ENCODE peak calls at places on chromosomes 7 and 10, in ten cellular contexts. One of them, this sample, is unnamed.

GRCh38 chr7:106592282-106593027 is 68.5 kb downstream of the CCDC71L start:
- DNase-seq in astrocyte: no peak
- DNase-seq in PC-3: no peak
- DNase-seq in neural progenitor cell: no peak
- DNase-seq in hepatocyte: no peak
- DNase-seq in PC-9: no peak
- DNase-seq in GM23248: no peak
- DNase-seq in fibroblast of lung: no peak
- DNase-seq in DND-41: no peak
- DNase-seq in HCT116: no peak
- DNase-seq in this sample: peak; percentile 32

GRCh38 chr7:103076767-103077166 is 1.8 kb downstream of the ARMC10 start:
- DNase-seq in astrocyte: no peak
- DNase-seq in PC-3: no peak
- DNase-seq in neural progenitor cell: no peak
- DNase-seq in hepatocyte: no peak
- DNase-seq in PC-9: no peak
- DNase-seq in GM23248: no peak
- DNase-seq in fibroblast of lung: no peak
- DNase-seq in DND-41: no peak
- DNase-seq in HCT116: no peak
- DNase-seq in this sample: no peak

GRCh38 chr7:139949629-139950028 is 113.1 kb downstream of the PARP12 start:
- DNase-seq in astrocyte: peak; percentile 29
- DNase-seq in PC-3: peak; percentile 55
- DNase-seq in neural progenitor cell: no peak
- DNase-seq in hepatocyte: no peak
- DNase-seq in PC-9: no peak
- DNase-seq in GM23248: no peak
- DNase-seq in fibroblast of lung: peak; percentile 38
- DNase-seq in DND-41: no peak
- DNase-seq in HCT116: no peak
- DNase-seq in this sample: no peak

GRCh38 chr7:36865019-36865418 is 140.7 kb upstream of the AOAH start:
- DNase-seq in astrocyte: peak; percentile 72
- DNase-seq in PC-3: no peak
- DNase-seq in neural progenitor cell: no peak
- DNase-seq in hepatocyte: no peak
- DNase-seq in PC-9: no peak
- DNase-seq in GM23248: no peak
- DNase-seq in fibroblast of lung: peak; percentile 75
- DNase-seq in DND-41: no peak
- DNase-seq in HCT116: no peak
- DNase-seq in this sample: no peak

GRCh38 chr7:17357952-17358351 is 59.5 kb downstream of the AHR start:
- DNase-seq in astrocyte: peak; percentile 45
- DNase-seq in PC-3: no peak
- DNase-seq in neural progenitor cell: no peak
- DNase-seq in hepatocyte: no peak
- DNase-seq in PC-9: no peak
- DNase-seq in GM23248: no peak
- DNase-seq in fibroblast of lung: peak; percentile 58
- DNase-seq in DND-41: no peak
- DNase-seq in HCT116: no peak
- DNase-seq in this sample: no peak

GRCh38 chr7:39527296-39527695 is 38.9 kb upstream of the YAE1 start:
- DNase-seq in astrocyte: no peak
- DNase-seq in PC-3: no peak
- DNase-seq in neural progenitor cell: no peak
- DNase-seq in hepatocyte: no peak
- DNase-seq in PC-9: no peak
- DNase-seq in GM23248: peak; percentile 11
- DNase-seq in fibroblast of lung: no peak
- DNase-seq in DND-41: no peak
- DNase-seq in HCT116: no peak
- DNase-seq in this sample: no peak

GRCh38 chr7:83738436-83738835 is 89.5 kb upstream of the SEMA3E start:
- DNase-seq in astrocyte: no peak
- DNase-seq in PC-3: no peak
- DNase-seq in neural progenitor cell: peak; percentile 32
- DNase-seq in hepatocyte: no peak
- DNase-seq in PC-9: no peak
- DNase-seq in GM23248: no peak
- DNase-seq in fibroblast of lung: no peak
- DNase-seq in DND-41: no peak
- DNase-seq in HCT116: no peak
- DNase-seq in this sample: no peak

GRCh38 chr10:62016477-62017140 is 115.1 kb downstream of the ARID5B start:
- DNase-seq in astrocyte: peak; percentile 67
- DNase-seq in PC-3: no peak
- DNase-seq in neural progenitor cell: no peak
- DNase-seq in hepatocyte: no peak
- DNase-seq in PC-9: no peak
- DNase-seq in GM23248: peak; percentile 52
- DNase-seq in fibroblast of lung: peak; percentile 69
- DNase-seq in DND-41: no peak
- DNase-seq in HCT116: no peak
- DNase-seq in this sample: no peak

GRCh38 chr10:25498645-25499044 is 323.8 kb downstream of the GPR158 start:
- DNase-seq in astrocyte: no peak
- DNase-seq in PC-3: no peak
- DNase-seq in neural progenitor cell: no peak
- DNase-seq in hepatocyte: no peak
- DNase-seq in PC-9: peak; percentile 54
- DNase-seq in GM23248: no peak
- DNase-seq in fibroblast of lung: no peak
- DNase-seq in DND-41: no peak
- DNase-seq in HCT116: no peak
- DNase-seq in this sample: no peak

GRCh38 chr10:132544744-132545658 is 7.4 kb downstream of the INPP5A start:
- DNase-seq in astrocyte: no peak
- DNase-seq in PC-3: no peak
- DNase-seq in neural progenitor cell: no peak
- DNase-seq in hepatocyte: no peak
- DNase-seq in PC-9: no peak
- DNase-seq in GM23248: peak; percentile 33
- DNase-seq in fibroblast of lung: no peak
- DNase-seq in DND-41: peak; percentile 55
- DNase-seq in HCT116: no peak
- DNase-seq in this sample: no peak

GRCh38 chr7:74479066-74479781 is 25.5 kb downstream of the GTF2IRD1 start:
- DNase-seq in astrocyte: peak; percentile 48
- DNase-seq in PC-3: peak; percentile 18
- DNase-seq in neural progenitor cell: no peak
- DNase-seq in hepatocyte: no peak
- DNase-seq in PC-9: peak; percentile 47
- DNase-seq in GM23248: peak; percentile 59
- DNase-seq in fibroblast of lung: peak; percentile 61
- DNase-seq in DND-41: no peak
- DNase-seq in HCT116: no peak
- DNase-seq in this sample: no peak

GRCh38 chr10:13882112-13882711 is 295.4 kb downstream of the PRPF18 start:
- DNase-seq in astrocyte: peak; percentile 99
- DNase-seq in PC-3: peak; percentile 91
- DNase-seq in neural progenitor cell: peak; percentile 81
- DNase-seq in hepatocyte: no peak
- DNase-seq in PC-9: peak; percentile 82
- DNase-seq in GM23248: peak; percentile 93
- DNase-seq in fibroblast of lung: peak; percentile 99
- DNase-seq in DND-41: no peak
- DNase-seq in HCT116: no peak
- DNase-seq in this sample: no peak

GRCh38 chr7:87219545-87220025 is at the start of gene TMEM243:
- DNase-seq in astrocyte: peak; percentile 65
- DNase-seq in PC-3: peak; percentile 54
- DNase-seq in neural progenitor cell: peak; percentile 67
- DNase-seq in hepatocyte: peak; percentile 83
- DNase-seq in PC-9: peak; percentile 64
- DNase-seq in GM23248: peak; percentile 89
- DNase-seq in fibroblast of lung: peak; percentile 79
- DNase-seq in DND-41: peak; percentile 86
- DNase-seq in HCT116: no peak
- DNase-seq in this sample: peak; percentile 88

GRCh38 chr10:80471715-80472233 is 17.7 kb downstream of the TSPAN14 start:
- DNase-seq in astrocyte: no peak
- DNase-seq in PC-3: no peak
- DNase-seq in neural progenitor cell: no peak
- DNase-seq in hepatocyte: no peak
- DNase-seq in PC-9: peak; percentile 97
- DNase-seq in GM23248: no peak
- DNase-seq in fibroblast of lung: no peak
- DNase-seq in DND-41: no peak
- DNase-seq in HCT116: peak; percentile 56
- DNase-seq in this sample: no peak

GRCh38 chr10:5812283-5813090 is 747 bp downstream of the GDI2 start:
- DNase-seq in astrocyte: no peak
- DNase-seq in PC-3: no peak
- DNase-seq in neural progenitor cell: peak; percentile 75
- DNase-seq in hepatocyte: peak; percentile 63
- DNase-seq in PC-9: peak; percentile 35
- DNase-seq in GM23248: peak; percentile 61
- DNase-seq in fibroblast of lung: peak; percentile 9
- DNase-seq in DND-41: peak; percentile 47
- DNase-seq in HCT116: no peak
- DNase-seq in this sample: peak; percentile 44

DNA sequence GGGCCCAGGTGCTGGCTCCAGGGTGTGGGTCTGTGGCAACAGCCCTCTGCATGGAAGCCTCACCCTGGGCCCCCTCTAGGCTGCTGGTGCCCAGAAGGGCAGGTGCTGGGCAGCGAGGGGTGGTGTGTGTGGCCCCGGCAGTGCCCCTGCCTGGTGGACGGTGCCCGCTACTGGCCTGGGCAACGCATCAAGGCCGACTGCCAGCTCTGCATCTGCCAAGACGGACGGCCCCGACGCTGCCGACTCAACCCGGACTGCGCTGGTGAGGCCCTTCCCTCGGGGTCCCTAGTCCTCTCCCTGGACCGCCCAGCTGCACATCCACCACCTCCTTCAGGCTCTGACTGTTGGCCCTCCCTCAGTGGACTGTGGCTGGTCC is 18.8 kb upstream of the ZNF467 start:
- DNase-seq in astrocyte: no peak
- DNase-seq in PC-3: no peak
- DNase-seq in neural progenitor cell: no peak
- DNase-seq in hepatocyte: no peak
- DNase-seq in PC-9: no peak
- DNase-seq in GM23248: no peak
- DNase-seq in fibroblast of lung: no peak
- DNase-seq in DND-41: no peak
- DNase-seq in HCT116: no peak
- DNase-seq in this sample: no peak
- TF ChIP-seq EZH2 in astrocyte: no peak
- TF ChIP-seq EZH2 in PC-3: no peak
- TF ChIP-seq EZH2 in neural progenitor cell: no peak
- TF ChIP-seq EZH2 in hepatocyte: no peak
- TF ChIP-seq EZH2 in PC-9: no peak
- TF ChIP-seq EZH2 in GM23248: no peak
- TF ChIP-seq EZH2 in fibroblast of lung: no peak
- TF ChIP-seq EZH2 in DND-41: no peak
- TF ChIP-seq EZH2 in HCT116: no peak
- TF ChIP-seq EZH2 in this sample: no peak

DNA sequence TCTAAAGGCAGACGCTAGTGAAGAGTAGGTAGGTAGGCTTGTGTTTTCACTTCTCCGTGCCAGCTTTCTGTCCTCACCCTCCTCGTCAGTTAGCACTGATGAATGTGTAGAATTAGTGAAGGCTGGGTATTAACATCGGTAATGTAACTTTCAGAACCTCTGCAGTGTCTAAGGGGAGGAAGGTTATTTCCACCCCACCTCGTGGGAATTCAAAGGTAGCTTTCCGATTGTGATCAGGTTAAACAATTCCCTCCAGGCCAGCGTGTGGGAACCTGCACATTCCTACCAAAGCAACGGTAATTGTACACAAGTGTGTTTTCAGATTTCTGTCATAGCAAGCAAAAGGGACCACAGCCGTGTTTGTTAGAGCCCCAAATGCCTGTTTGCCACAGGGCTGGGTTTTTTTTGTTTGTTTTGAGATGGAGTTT is 405.0 kb upstream of the GALNT17 start:
- DNase-seq in astrocyte: no peak
- DNase-seq in PC-3: no peak
- DNase-seq in neural progenitor cell: no peak
- DNase-seq in hepatocyte: no peak
- DNase-seq in PC-9: no peak
- DNase-seq in GM23248: no peak
- DNase-seq in fibroblast of lung: no peak
- DNase-seq in DND-41: no peak
- DNase-seq in HCT116: no peak
- DNase-seq in this sample: no peak
- H4K20me1 ChIP-seq in astrocyte: peaks cover 65% of the 10 kb centered on the region
- H4K20me1 ChIP-seq in PC-3: no peaks in the 10 kb centered on the region
- H4K20me1 ChIP-seq in neural progenitor cell: peaks cover 91% of the 10 kb centered on the region
- H4K20me1 ChIP-seq in hepatocyte: peaks cover 59% of the 10 kb centered on the region
- H4K20me1 ChIP-seq in PC-9: no peaks in the 10 kb centered on the region
- H4K20me1 ChIP-seq in GM23248: no peaks in the 10 kb centered on the region
- H4K20me1 ChIP-seq in fibroblast of lung: no peaks in the 10 kb centered on the region
- H4K20me1 ChIP-seq in DND-41: peaks cover 65% of the 10 kb centered on the region
- H4K20me1 ChIP-seq in HCT116: no peaks in the 10 kb centered on the region
- H4K20me1 ChIP-seq in this sample: no peaks in the 10 kb centered on the region

DNA sequence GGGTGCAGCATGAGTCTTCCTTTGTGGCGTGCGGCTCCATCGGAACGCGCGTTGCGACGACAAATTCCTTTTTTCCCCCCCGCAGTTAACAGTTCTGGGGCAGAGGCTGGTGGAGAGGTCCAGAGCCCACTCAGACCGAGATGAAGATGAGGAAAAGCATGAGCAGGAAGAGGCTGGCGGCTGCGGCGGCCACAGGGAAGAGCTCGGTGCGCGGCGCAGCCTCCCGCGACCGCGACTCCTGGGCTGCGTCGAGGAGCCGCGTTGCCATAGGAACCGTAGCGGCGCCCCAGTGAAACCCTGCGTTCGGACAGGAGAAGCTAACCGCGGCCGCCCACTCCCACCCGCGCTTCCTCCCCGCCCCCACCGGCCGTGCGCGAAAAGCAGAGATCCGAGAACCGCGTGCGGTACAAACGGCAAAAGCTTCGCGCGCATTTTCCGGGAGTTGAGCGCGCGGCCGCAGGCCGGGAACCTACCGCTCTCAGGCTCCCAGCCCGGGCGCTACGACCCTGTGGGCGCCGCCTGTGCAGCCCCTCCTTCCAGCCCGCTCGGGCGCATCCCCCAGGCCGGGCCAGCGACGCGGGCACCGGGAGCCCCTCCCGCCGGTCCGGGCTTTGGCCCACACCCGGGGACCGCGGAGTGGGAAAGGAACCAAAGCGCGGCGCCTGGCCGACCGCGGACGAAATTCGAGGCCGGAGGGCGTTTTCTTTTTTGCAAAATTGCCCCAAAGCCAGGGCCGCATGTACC is 130.7 kb downstream of the SPAG6 start:
- DNase-seq in astrocyte: no peak
- DNase-seq in PC-3: no peak
- DNase-seq in neural progenitor cell: peak; percentile 82
- DNase-seq in hepatocyte: peak; percentile 28
- DNase-seq in PC-9: no peak
- DNase-seq in GM23248: peak; percentile 47
- DNase-seq in fibroblast of lung: no peak
- DNase-seq in DND-41: no peak
- DNase-seq in HCT116: no peak
- DNase-seq in this sample: no peak
- TF ChIP-seq EZH2 in astrocyte: peak; percentile 78
- TF ChIP-seq EZH2 in PC-3: no peak
- TF ChIP-seq EZH2 in neural progenitor cell: peak; percentile 72
- TF ChIP-seq EZH2 in hepatocyte: peak; percentile 72
- TF ChIP-seq EZH2 in PC-9: no peak
- TF ChIP-seq EZH2 in GM23248: no peak
- TF ChIP-seq EZH2 in fibroblast of lung: peak; percentile 93
- TF ChIP-seq EZH2 in DND-41: no peak
- TF ChIP-seq EZH2 in HCT116: no peak
- TF ChIP-seq EZH2 in this sample: no peak

GRCh38 chr10:60375293-60376004 is 14.2 kb downstream of the ANK3 start:
- DNase-seq in astrocyte: no peak
- DNase-seq in PC-3: peak; percentile 64
- DNase-seq in neural progenitor cell: no peak
- DNase-seq in hepatocyte: no peak
- DNase-seq in PC-9: no peak
- DNase-seq in GM23248: no peak
- DNase-seq in fibroblast of lung: no peak
- DNase-seq in DND-41: no peak
- DNase-seq in HCT116: no peak
- DNase-seq in this sample: no peak
- H4K20me1 ChIP-seq in astrocyte: no peaks in the 10 kb centered on the region
- H4K20me1 ChIP-seq in PC-3: no peaks in the 10 kb centered on the region
- H4K20me1 ChIP-seq in neural progenitor cell: no peaks in the 10 kb centered on the region
- H4K20me1 ChIP-seq in hepatocyte: no peaks in the 10 kb centered on the region
- H4K20me1 ChIP-seq in PC-9: no peaks in the 10 kb centered on the region
- H4K20me1 ChIP-seq in GM23248: no peaks in the 10 kb centered on the region
- H4K20me1 ChIP-seq in fibroblast of lung: no peaks in the 10 kb centered on the region
- H4K20me1 ChIP-seq in DND-41: no peaks in the 10 kb centered on the region
- H4K20me1 ChIP-seq in HCT116: no peaks in the 10 kb centered on the region
- H4K20me1 ChIP-seq in this sample: no peaks in the 10 kb centered on the region